ENCODE peak calls at places on chromosomes 4 and X, in four cellular contexts. M is K562, N is IMR-90, J is GM12878. L is an unnamed sample.

GRCh38 chr4:35970366-35970960 is 273.9 kb downstream of the ARAP2 start:
- DNase-seq in M (no peak), N (no peak), J (no peak), L (no peak)

GRCh38 chr4:81724925-81725329 is 253.2 kb upstream of the RASGEF1B start:
- DNase-seq in M (peak), N (no peak), J (peak), L (no peak)

GRCh38 chr4:42816189-42816588 is 76.3 kb upstream of the GRXCR1 start:
- DNase-seq in M (no peak), N (no peak), J (no peak), L (no peak)

GRCh38 chr4:124941267-124941666 is 228.7 kb upstream of the ANKRD50 start:
- DNase-seq in M (no peak), N (peak), J (no peak), L (peak)

GRCh38 chr4:45120163-45120562 is 393.8 kb upstream of the GNPDA2 start:
- DNase-seq in M (no peak), N (no peak), J (no peak), L (no peak)

GRCh38 chrX:43744284-43744683 is 88.2 kb downstream of the MAOA start:
- DNase-seq in M (no peak), N (no peak), J (no peak), L (peak)

GRCh38 chr4:33316033-33316432 is 2595.9 kb downstream of the PCDH7 start:
- DNase-seq in M (no peak), N (no peak), J (no peak), L (no peak)

GRCh38 chr4:54228064-54228527 is 997 bp upstream of the PDGFRA start:
- DNase-seq in M (peak), N (peak), J (no peak), L (no peak)

GRCh38 chr4:80045831-80046230 is 27.2 kb downstream of the ANTXR2 start:
- DNase-seq in M (no peak), N (peak), J (no peak), L (peak)

DNA sequence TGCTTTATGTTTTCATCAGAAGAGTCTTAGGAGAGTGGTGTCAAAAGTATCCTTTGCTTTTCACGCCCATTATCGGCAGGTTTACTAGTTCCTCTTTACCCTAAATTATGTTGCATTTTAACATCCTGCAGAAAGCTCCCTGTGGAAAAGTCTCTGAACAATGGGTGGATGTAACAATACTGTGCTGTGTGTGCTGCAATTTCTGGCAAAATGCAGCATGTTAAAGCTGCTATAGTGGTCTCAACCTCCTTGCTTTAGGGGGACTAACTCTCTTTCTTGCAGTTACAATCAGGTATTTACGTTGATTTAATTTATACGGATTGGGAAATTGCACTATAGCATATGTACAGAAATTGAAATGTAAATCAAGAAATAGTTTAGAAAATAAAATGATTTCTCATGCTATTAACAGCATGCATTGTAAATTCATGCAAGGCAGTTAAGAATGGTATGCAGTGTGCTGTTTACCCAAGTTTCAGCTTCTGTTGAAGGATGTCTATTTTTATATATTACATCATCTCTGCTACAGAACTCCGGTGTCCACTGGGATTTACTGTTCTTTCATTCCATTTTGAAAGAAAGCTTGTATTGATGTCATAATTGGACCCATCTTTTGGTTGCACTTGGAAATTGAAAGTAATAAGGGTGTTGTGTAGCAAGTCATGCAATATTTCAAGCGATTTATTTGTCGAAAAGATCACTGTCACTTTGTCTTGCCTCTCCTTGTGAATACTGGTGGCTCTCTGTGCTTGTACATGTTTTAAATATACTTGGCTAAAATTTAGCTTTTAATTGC is 145.7 kb downstream of the RAPGEF2 start:
- DNase-seq in M (no peak), N (peak), J (no peak), L (peak)
- TF ChIP-seq FOS in M (no peak), N (no peak), J (no peak), L (no peak)

GRCh38 chr4:88009871-88010270 is 2.4 kb downstream of the PKD2 start:
- DNase-seq in M (no peak), N (no peak), J (no peak), L (peak)

GRCh38 chr4:88008624-88009235 is 1.3 kb downstream of the PKD2 start:
- DNase-seq in M (no peak), N (no peak), J (no peak), L (peak)

GRCh38 chr4:88006956-88007303 is 505 bp upstream of the PKD2 start:
- DNase-seq in M (no peak), N (no peak), J (no peak), L (no peak)

GRCh38 chr4:88007304-88008132 is at the start of gene PKD2:
- DNase-seq in M (peak), N (peak), J (no peak), L (peak)

GRCh38 chr4:88008133-88008621 is 742 bp downstream of the PKD2 start:
- DNase-seq in M (peak), N (peak), J (no peak), L (peak)
- TF ChIP-seq FOS in M (no peak), N (no peak), J (no peak), L (peak)

GRCh38 chr4:145899886-145900466 is 38.6 kb downstream of the ZNF827 start:
- DNase-seq in M (no peak), N (no peak), J (no peak), L (no peak)

GRCh38 chr4:145907363-145907762 is 31.3 kb downstream of the ZNF827 start:
- DNase-seq in M (no peak), N (no peak), J (no peak), L (peak)

GRCh38 chr4:145898926-145899531 is 39.6 kb downstream of the ZNF827 start:
- DNase-seq in M (no peak), N (no peak), J (no peak), L (no peak)

GRCh38 chr4:145904413-145905177 is 34.0 kb downstream of the ZNF827 start:
- DNase-seq in M (no peak), N (peak), J (no peak), L (no peak)

GRCh38 chr4:145902522-145902921 is 36.1 kb downstream of the ZNF827 start:
- DNase-seq in M (no peak), N (no peak), J (no peak), L (no peak)
- TF ChIP-seq FOS in M (no peak), N (no peak), J (no peak), L (no peak)

DNA sequence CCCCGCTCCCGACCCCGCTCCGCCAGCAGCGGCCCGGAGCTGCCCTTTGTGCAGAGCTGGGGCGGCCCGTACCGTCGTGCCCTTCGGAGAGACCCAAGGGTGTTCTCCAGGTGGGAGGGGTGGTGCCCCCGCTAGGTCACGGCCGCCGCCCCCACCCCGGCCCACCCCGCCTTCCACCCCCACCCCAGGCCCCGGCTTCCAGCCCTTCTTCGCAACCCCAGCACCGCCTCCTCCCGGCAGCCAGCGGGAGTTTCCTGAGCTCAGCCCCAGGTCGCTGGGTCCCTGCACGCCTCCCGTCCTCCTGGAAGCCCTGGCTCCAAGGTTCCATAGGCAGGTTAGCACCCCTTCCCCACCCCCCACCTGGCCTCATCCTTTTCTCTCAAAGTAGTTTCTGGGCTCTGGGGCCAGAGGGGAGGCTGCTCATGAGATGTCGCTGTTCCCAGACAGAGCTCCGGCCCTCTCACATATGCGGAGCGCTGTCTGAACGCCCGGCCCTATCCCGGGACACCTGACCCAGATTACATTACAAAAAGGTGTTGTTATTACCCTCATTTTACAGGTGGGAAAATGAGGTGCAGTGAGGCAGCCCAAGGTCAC is 25.2 kb upstream of the FGFR3 start:
- DNase-seq in M (peak), N (peak), J (no peak), L (peak)
- TF ChIP-seq FOS in M (no peak), N (no peak), J (no peak), L (no peak)

GRCh38 chr4:86934147-86934771 is 552 bp upstream of the AFF1 start:
- DNase-seq in M (peak), N (no peak), J (no peak), L (no peak)

GRCh38 chr4:86934772-86935498 is at the start of gene AFF1:
- DNase-seq in M (peak), N (peak), J (peak), L (peak)

GRCh38 chr4:86935499-86935832 is 655 bp downstream of the AFF1 start:
- DNase-seq in M (peak), N (no peak), J (no peak), L (no peak)

GRCh38 chr4:86939123-86939522 is 4.3 kb downstream of the AFF1 start:
- DNase-seq in M (no peak), N (no peak), J (no peak), L (peak)

GRCh38 chr4:86935833-86936721 is 1.3 kb downstream of the AFF1 start:
- DNase-seq in M (peak), N (peak), J (peak), L (peak)
- TF ChIP-seq FOS in M (peak), N (peak), J (no peak), L (peak)

GRCh38 chr4:153788419-153789276 is at the start of gene SFRP2:
- DNase-seq in M (no peak), N (no peak), J (no peak), L (no peak)
- TF ChIP-seq FOS in M (no peak), N (no peak), J (no peak), L (no peak)

GRCh38 chr4:188959424-188959823 is 820.2 kb downstream of the TRIML1 start:
- DNase-seq in M (no peak), N (no peak), J (no peak), L (no peak)
- TF ChIP-seq FOS in M (no peak), N (no peak), J (no peak), L (no peak)

L was measured in endothelial cell of umbilical vein.